ENCODE peak calls at places on chromosomes 2 and 18, in six cellular contexts. One of them, this sample, is unnamed.

GRCh38 chr18:23912356-23912755 is 102.2 kb upstream of the TTC39C start:
- DNase-seq in H9: no peak
- DNase-seq in mesenchymal stem cell: no peak
- DNase-seq in neuronal stem cell: no peak
- DNase-seq in H1: no peak
- DNase-seq in trophoblast cell: no peak
- DNase-seq in this sample: peak

GRCh38 chr2:80292474-80292873 is 12.1 kb downstream of the LRRTM1 start:
- DNase-seq in H9: no peak
- DNase-seq in mesenchymal stem cell: no peak
- DNase-seq in neuronal stem cell: no peak
- DNase-seq in H1: no peak
- DNase-seq in trophoblast cell: no peak
- DNase-seq in this sample: no peak

GRCh38 chr2:154924531-154924930 is 226.0 kb downstream of the KCNJ3 start:
- DNase-seq in H9: no peak
- DNase-seq in mesenchymal stem cell: no peak
- DNase-seq in neuronal stem cell: no peak
- DNase-seq in H1: no peak
- DNase-seq in trophoblast cell: no peak
- DNase-seq in this sample: no peak

GRCh38 chr2:227657204-227657845 is 9.3 kb upstream of the SCYGR5 start:
- DNase-seq in H9: no peak
- DNase-seq in mesenchymal stem cell: peak
- DNase-seq in neuronal stem cell: no peak
- DNase-seq in H1: no peak
- DNase-seq in trophoblast cell: no peak
- DNase-seq in this sample: peak

GRCh38 chr2:221289389-221289788 is 282.7 kb downstream of the EPHA4 start:
- DNase-seq in H9: no peak
- DNase-seq in mesenchymal stem cell: peak
- DNase-seq in neuronal stem cell: no peak
- DNase-seq in H1: no peak
- DNase-seq in trophoblast cell: no peak
- DNase-seq in this sample: peak

GRCh38 chr18:75544496-75544895 is 117.0 kb upstream of the SMIM21 start:
- DNase-seq in H9: no peak
- DNase-seq in mesenchymal stem cell: peak
- DNase-seq in neuronal stem cell: no peak
- DNase-seq in H1: no peak
- DNase-seq in trophoblast cell: no peak
- DNase-seq in this sample: peak

GRCh38 chr18:45166341-45167108 is 448.8 kb upstream of the SLC14A2 start:
- DNase-seq in H9: no peak
- DNase-seq in mesenchymal stem cell: peak
- DNase-seq in neuronal stem cell: no peak
- DNase-seq in H1: no peak
- DNase-seq in trophoblast cell: peak
- DNase-seq in this sample: peak

GRCh38 chr18:24991661-24992060 is 360.3 kb downstream of the ZNF521 start:
- DNase-seq in H9: no peak
- DNase-seq in mesenchymal stem cell: no peak
- DNase-seq in neuronal stem cell: no peak
- DNase-seq in H1: no peak
- DNase-seq in trophoblast cell: no peak
- DNase-seq in this sample: peak

GRCh38 chr2:109660046-109660860 is 46.1 kb downstream of the SOWAHC start:
- DNase-seq in H9: no peak
- DNase-seq in mesenchymal stem cell: no peak
- DNase-seq in neuronal stem cell: no peak
- DNase-seq in H1: no peak
- DNase-seq in trophoblast cell: no peak
- DNase-seq in this sample: no peak

GRCh38 chr18:41933778-41934177 is 21.3 kb upstream of the PIK3C3 start:
- DNase-seq in H9: peak
- DNase-seq in mesenchymal stem cell: no peak
- DNase-seq in neuronal stem cell: no peak
- DNase-seq in H1: peak
- DNase-seq in trophoblast cell: no peak
- DNase-seq in this sample: no peak

GRCh38 chr2:85951351-85952067 is 62.7 kb upstream of the ST3GAL5 start:
- DNase-seq in H9: no peak
- DNase-seq in mesenchymal stem cell: peak
- DNase-seq in neuronal stem cell: no peak
- DNase-seq in H1: no peak
- DNase-seq in trophoblast cell: no peak
- DNase-seq in this sample: no peak

GRCh38 chr2:173441222-173441621 is 86.5 kb downstream of the CDCA7 start:
- DNase-seq in H9: no peak
- DNase-seq in mesenchymal stem cell: no peak
- DNase-seq in neuronal stem cell: no peak
- DNase-seq in H1: no peak
- DNase-seq in trophoblast cell: no peak
- DNase-seq in this sample: peak

GRCh38 chr2:149611100-149611820 is 23.7 kb upstream of the MMADHC start:
- DNase-seq in H9: peak
- DNase-seq in mesenchymal stem cell: peak
- DNase-seq in neuronal stem cell: no peak
- DNase-seq in H1: no peak
- DNase-seq in trophoblast cell: no peak
- DNase-seq in this sample: no peak

GRCh38 chr2:127566139-127566417 is 30.6 kb downstream of the MYO7B start:
- DNase-seq in H9: no peak
- DNase-seq in mesenchymal stem cell: no peak
- DNase-seq in neuronal stem cell: no peak
- DNase-seq in H1: no peak
- DNase-seq in trophoblast cell: no peak
- DNase-seq in this sample: no peak

GRCh38 chr2:155975734-155976133 is 356.8 kb downstream of the NR4A2 start:
- DNase-seq in H9: no peak
- DNase-seq in mesenchymal stem cell: peak
- DNase-seq in neuronal stem cell: peak
- DNase-seq in H1: no peak
- DNase-seq in trophoblast cell: no peak
- DNase-seq in this sample: no peak

GRCh38 chr2:182593394-182593707 is 122.7 kb upstream of the DNAJC10 start:
- DNase-seq in H9: no peak
- DNase-seq in mesenchymal stem cell: peak
- DNase-seq in neuronal stem cell: no peak
- DNase-seq in H1: no peak
- DNase-seq in trophoblast cell: no peak
- DNase-seq in this sample: peak

GRCh38 chr2:231676243-231676642 is 32.1 kb upstream of the PTMA start:
- DNase-seq in H9: no peak
- DNase-seq in mesenchymal stem cell: no peak
- DNase-seq in neuronal stem cell: no peak
- DNase-seq in H1: no peak
- DNase-seq in trophoblast cell: no peak
- DNase-seq in this sample: no peak

GRCh38 chr2:26465981-26466471 is 11.9 kb downstream of the OTOF start:
- DNase-seq in H9: no peak
- DNase-seq in mesenchymal stem cell: no peak
- DNase-seq in neuronal stem cell: no peak
- DNase-seq in H1: no peak
- DNase-seq in trophoblast cell: no peak
- DNase-seq in this sample: no peak

GRCh38 chr2:71547616-71548285 is 94.4 kb downstream of the DYSF start:
- DNase-seq in H9: no peak
- DNase-seq in mesenchymal stem cell: no peak
- DNase-seq in neuronal stem cell: no peak
- DNase-seq in H1: no peak
- DNase-seq in trophoblast cell: no peak
- DNase-seq in this sample: no peak

GRCh38 chr18:49645196-49645595 is 83.3 kb downstream of the LIPG start:
- DNase-seq in H9: no peak
- DNase-seq in mesenchymal stem cell: no peak
- DNase-seq in neuronal stem cell: no peak
- DNase-seq in H1: no peak
- DNase-seq in trophoblast cell: no peak
- DNase-seq in this sample: no peak

GRCh38 chr18:3425030-3425429 is 24.9 kb upstream of the TGIF1 start:
- DNase-seq in H9: no peak
- DNase-seq in mesenchymal stem cell: no peak
- DNase-seq in neuronal stem cell: no peak
- DNase-seq in H1: no peak
- DNase-seq in trophoblast cell: no peak
- DNase-seq in this sample: no peak
- H2AFZ ChIP-seq in H9: no peak
- H2AFZ ChIP-seq in mesenchymal stem cell: no peak
- H2AFZ ChIP-seq in neuronal stem cell: no peak
- H2AFZ ChIP-seq in H1: no peak
- H2AFZ ChIP-seq in trophoblast cell: no peak
- H2AFZ ChIP-seq in this sample: no peak

GRCh38 chr18:813405-814071 is 1.5 kb upstream of the YES1 start:
- DNase-seq in H9: no peak
- DNase-seq in mesenchymal stem cell: no peak
- DNase-seq in neuronal stem cell: no peak
- DNase-seq in H1: no peak
- DNase-seq in trophoblast cell: peak
- DNase-seq in this sample: no peak

GRCh38 chr18:812673-813404 is 797 bp upstream of the YES1 start:
- DNase-seq in H9: peak
- DNase-seq in mesenchymal stem cell: peak
- DNase-seq in neuronal stem cell: no peak
- DNase-seq in H1: peak
- DNase-seq in trophoblast cell: peak
- DNase-seq in this sample: peak

GRCh38 chr18:809985-810642 is 1.9 kb downstream of the YES1 start:
- DNase-seq in H9: no peak
- DNase-seq in mesenchymal stem cell: no peak
- DNase-seq in neuronal stem cell: no peak
- DNase-seq in H1: no peak
- DNase-seq in trophoblast cell: no peak
- DNase-seq in this sample: no peak

GRCh38 chr18:811192-812122 is 585 bp downstream of the YES1 start:
- DNase-seq in H9: peak
- DNase-seq in mesenchymal stem cell: peak
- DNase-seq in neuronal stem cell: peak
- DNase-seq in H1: peak
- DNase-seq in trophoblast cell: peak
- DNase-seq in this sample: peak

DNA sequence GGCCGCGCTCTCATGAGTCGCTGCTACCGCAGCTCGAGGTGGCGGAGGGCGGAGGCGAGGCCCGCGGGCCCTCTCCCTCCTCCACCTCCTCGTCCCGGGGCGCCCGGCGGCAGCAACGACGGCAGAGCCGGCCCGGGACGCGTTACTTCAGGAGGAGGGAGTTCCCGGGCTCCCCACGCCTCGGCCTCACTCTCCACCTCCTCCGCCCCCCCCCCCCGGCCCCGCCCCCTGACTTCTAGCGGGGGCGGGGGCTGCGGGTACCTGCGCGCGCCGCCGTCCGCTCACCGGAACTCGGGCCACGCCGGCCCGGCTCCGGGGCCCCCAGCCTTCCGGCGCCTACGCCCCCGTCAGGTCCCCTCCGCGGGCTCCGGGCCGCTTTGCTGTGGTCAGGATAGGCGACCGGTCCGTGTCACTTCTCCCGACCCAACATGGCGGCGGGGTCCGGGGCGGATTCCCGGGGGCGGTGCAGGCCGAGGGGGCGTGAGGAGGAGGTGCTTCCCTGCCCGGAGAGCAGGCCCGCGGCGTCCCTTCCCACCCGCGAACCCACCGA is at the start of gene YES1:
- DNase-seq in H9: peak
- DNase-seq in mesenchymal stem cell: peak
- DNase-seq in neuronal stem cell: peak
- DNase-seq in H1: peak
- DNase-seq in trophoblast cell: peak
- DNase-seq in this sample: peak
- H4K8ac ChIP-seq in H9: no peak
- H4K8ac ChIP-seq in mesenchymal stem cell: peak
- H4K8ac ChIP-seq in neuronal stem cell: no peak
- H4K8ac ChIP-seq in H1: peak
- H4K8ac ChIP-seq in trophoblast cell: peak
- H4K8ac ChIP-seq in this sample: peak

GRCh38 chr2:206824993-206825392 is 59.6 kb downstream of the FASTKD2 start:
- DNase-seq in H9: no peak
- DNase-seq in mesenchymal stem cell: no peak
- DNase-seq in neuronal stem cell: no peak
- DNase-seq in H1: no peak
- DNase-seq in trophoblast cell: no peak
- DNase-seq in this sample: no peak

GRCh38 chr2:206824219-206824618 is 58.8 kb downstream of the FASTKD2 start:
- DNase-seq in H9: no peak
- DNase-seq in mesenchymal stem cell: no peak
- DNase-seq in neuronal stem cell: no peak
- DNase-seq in H1: no peak
- DNase-seq in trophoblast cell: no peak
- DNase-seq in this sample: no peak

GRCh38 chr2:206823178-206823577 is 57.8 kb downstream of the FASTKD2 start:
- DNase-seq in H9: no peak
- DNase-seq in mesenchymal stem cell: peak
- DNase-seq in neuronal stem cell: no peak
- DNase-seq in H1: no peak
- DNase-seq in trophoblast cell: no peak
- DNase-seq in this sample: no peak

DNA sequence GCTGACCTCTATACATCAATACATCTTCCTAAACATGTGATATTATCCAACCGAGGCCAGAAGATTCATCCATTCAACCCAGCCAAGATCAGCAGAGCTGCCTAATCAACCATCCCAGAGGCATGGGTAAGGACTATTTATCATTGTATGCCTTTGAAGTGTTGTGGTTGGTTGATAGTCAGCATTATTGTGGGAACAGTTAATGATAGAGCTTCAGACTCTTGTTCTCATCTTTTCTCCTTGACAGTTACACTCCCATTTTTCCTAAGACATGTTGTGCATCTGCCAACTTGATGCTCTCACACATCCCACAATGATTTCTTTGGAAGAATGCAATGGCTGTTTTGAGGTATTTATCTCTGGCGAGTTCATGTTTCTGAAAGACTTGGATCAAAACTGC is 55.3 kb downstream of the FASTKD2 start:
- DNase-seq in H9: no peak
- DNase-seq in mesenchymal stem cell: no peak
- DNase-seq in neuronal stem cell: no peak
- DNase-seq in H1: no peak
- DNase-seq in trophoblast cell: no peak
- DNase-seq in this sample: no peak
- H2AFZ ChIP-seq in H9: no peak
- H2AFZ ChIP-seq in mesenchymal stem cell: no peak
- H2AFZ ChIP-seq in neuronal stem cell: no peak
- H2AFZ ChIP-seq in H1: no peak
- H2AFZ ChIP-seq in trophoblast cell: no peak
- H2AFZ ChIP-seq in this sample: no peak

GRCh38 chr18:8609711-8610441 is 639 bp downstream of the RAB12 start:
- DNase-seq in H9: no peak
- DNase-seq in mesenchymal stem cell: peak
- DNase-seq in neuronal stem cell: no peak
- DNase-seq in H1: no peak
- DNase-seq in trophoblast cell: peak
- DNase-seq in this sample: no peak
- H4K8ac ChIP-seq in H9: no peak
- H4K8ac ChIP-seq in mesenchymal stem cell: peak
- H4K8ac ChIP-seq in neuronal stem cell: no peak
- H4K8ac ChIP-seq in H1: peak
- H4K8ac ChIP-seq in trophoblast cell: peak
- H4K8ac ChIP-seq in this sample: peak

This sample was measured in IMR-90.